ENCODE peak calls at places on chromosomes 6 and 20, in six cellular contexts. D is HS-5; K is CD4-positive, CD25-positive, alpha-beta regulatory T cell; U is ovary; M is neural progenitor cell; Z is foreskin keratinocyte. R is an unnamed sample.
A peak's percentile ranks its signal among the peaks of the same experiment; 100 is the strongest.

GRCh38 chr6:146191600-146191999 is 162.7 kb downstream of the GRM1 start:
- DNase-seq in D (no peak), K (no peak), U (no peak), M (peak; percentile 24), Z (no peak), R (no peak)

GRCh38 chr6:138211048-138211581 is 7.2 kb downstream of the PBOV1 start:
- DNase-seq in D (no peak), K (no peak), U (no peak), M (peak; percentile 56), Z (no peak), R (no peak)

GRCh38 chr20:57654998-57655811 is 35.0 kb upstream of the ZBP1 start:
- DNase-seq in D (no peak), K (no peak), U (peak; percentile 9), M (no peak), Z (no peak), R (no peak)

GRCh38 chr6:44452725-44453124 is 65.2 kb downstream of the CDC5L start:
- DNase-seq in D (no peak), K (no peak), U (no peak), M (no peak), Z (peak; percentile 94), R (no peak)

GRCh38 chr20:57702091-57702490 is 7.7 kb downstream of the PMEPA1 start:
- DNase-seq in D (no peak), K (no peak), U (no peak), M (no peak), Z (no peak), R (no peak)

GRCh38 chr20:37777556-37777955 is 83.7 kb downstream of the CTNNBL1 start:
- DNase-seq in D (no peak), K (no peak), U (no peak), M (no peak), Z (no peak), R (no peak)

GRCh38 chr6:11413112-11413687 is 124.3 kb upstream of the TMEM170B start:
- DNase-seq in D (no peak), K (no peak), U (no peak), M (no peak), Z (no peak), R (no peak)

GRCh38 chr6:124203106-124203811 is 399.6 kb downstream of the NKAIN2 start:
- DNase-seq in D (no peak), K (no peak), U (no peak), M (no peak), Z (peak; percentile 80), R (no peak)

GRCh38 chr6:46011241-46012085 is 4.2 kb downstream of the CLIC5 start:
- DNase-seq in D (no peak), K (peak; percentile 9), U (no peak), M (no peak), Z (no peak), R (peak; percentile 48)

GRCh38 chr6:110097443-110097842 is 82.0 kb downstream of the WASF1 start:
- DNase-seq in D (no peak), K (no peak), U (no peak), M (no peak), Z (no peak), R (no peak)

GRCh38 chr6:108277831-108278230 is 17.0 kb upstream of the SNX3 start:
- DNase-seq in D (no peak), K (no peak), U (no peak), M (no peak), Z (no peak), R (no peak)

GRCh38 chr6:35391240-35391968 is 49.0 kb downstream of the PPARD start:
- DNase-seq in D (peak; percentile 95), K (no peak), U (no peak), M (no peak), Z (peak; percentile 99), R (no peak)